ENCODE peak calls at places on chromosomes 16 and 17, in six cellular contexts. One of them, this sample, is unnamed.

GRCh38 chr17:68897557-68897956 is 57.6 kb downstream of the ABCA8 start:
- DNase-seq in psoas muscle: no peak
- DNase-seq in CD8-positive, alpha-beta memory T cell: no peak
- DNase-seq in astrocyte: no peak
- DNase-seq in CD8-positive, alpha-beta T cell: no peak
- DNase-seq in right lobe of liver: no peak
- DNase-seq in this sample: no peak

GRCh38 chr16:65548470-65548869 is 426.6 kb upstream of the CDH11 start:
- DNase-seq in right lobe of liver: no peak
- DNase-seq in astrocyte: peak; percentile 36
- DNase-seq in psoas muscle: no peak
- DNase-seq in CD8-positive, alpha-beta memory T cell: no peak
- DNase-seq in CD8-positive, alpha-beta T cell: no peak
- DNase-seq in this sample: no peak

GRCh38 chr16:70738083-70738977 is 52.5 kb upstream of the MTSS2 start:
- DNase-seq in CD8-positive, alpha-beta T cell: no peak
- DNase-seq in psoas muscle: peak; percentile 81
- DNase-seq in astrocyte: no peak
- DNase-seq in right lobe of liver: peak; percentile 89
- DNase-seq in CD8-positive, alpha-beta memory T cell: no peak
- DNase-seq in this sample: peak; percentile 88

GRCh38 chr16:80526418-80527061 is 14.3 kb upstream of the DYNLRB2 start:
- DNase-seq in CD8-positive, alpha-beta memory T cell: peak; percentile 42
- DNase-seq in right lobe of liver: no peak
- DNase-seq in CD8-positive, alpha-beta T cell: peak; percentile 10
- DNase-seq in psoas muscle: peak; percentile 30
- DNase-seq in astrocyte: peak; percentile 29
- DNase-seq in this sample: no peak

GRCh38 chr17:27384261-27384701 is 72.0 kb upstream of the KSR1 start:
- DNase-seq in CD8-positive, alpha-beta memory T cell: no peak
- DNase-seq in CD8-positive, alpha-beta T cell: no peak
- DNase-seq in right lobe of liver: peak; percentile 72
- DNase-seq in psoas muscle: peak; percentile 73
- DNase-seq in astrocyte: peak; percentile 96
- DNase-seq in this sample: peak; percentile 87

GRCh38 chr17:72683506-72684404 is 408.7 kb downstream of the SLC39A11 start:
- DNase-seq in CD8-positive, alpha-beta memory T cell: no peak
- DNase-seq in psoas muscle: peak; percentile 17
- DNase-seq in astrocyte: peak; percentile 95
- DNase-seq in CD8-positive, alpha-beta T cell: no peak
- DNase-seq in right lobe of liver: no peak
- DNase-seq in this sample: peak; percentile 31

GRCh38 chr16:89641719-89642187 is 15.8 kb downstream of the CHMP1A start:
- DNase-seq in psoas muscle: no peak
- DNase-seq in CD8-positive, alpha-beta T cell: no peak
- DNase-seq in right lobe of liver: no peak
- DNase-seq in CD8-positive, alpha-beta memory T cell: no peak
- DNase-seq in astrocyte: no peak
- DNase-seq in this sample: no peak

GRCh38 chr17:35773129-35773528 is 12.4 kb downstream of the C17orf50 start:
- DNase-seq in psoas muscle: no peak
- DNase-seq in astrocyte: no peak
- DNase-seq in CD8-positive, alpha-beta memory T cell: no peak
- DNase-seq in right lobe of liver: no peak
- DNase-seq in CD8-positive, alpha-beta T cell: no peak
- DNase-seq in this sample: no peak

GRCh38 chr16:3487521-3488410 is 7.5 kb downstream of the C16orf90 start:
- DNase-seq in psoas muscle: no peak
- DNase-seq in CD8-positive, alpha-beta T cell: no peak
- DNase-seq in astrocyte: no peak
- DNase-seq in CD8-positive, alpha-beta memory T cell: no peak
- DNase-seq in right lobe of liver: no peak
- DNase-seq in this sample: peak; percentile 42

GRCh38 chr17:79033046-79033616 is 9.2 kb downstream of the C1QTNF1 start:
- DNase-seq in astrocyte: no peak
- DNase-seq in CD8-positive, alpha-beta T cell: no peak
- DNase-seq in psoas muscle: no peak
- DNase-seq in CD8-positive, alpha-beta memory T cell: no peak
- DNase-seq in right lobe of liver: no peak
- DNase-seq in this sample: no peak

GRCh38 chr17:50052241-50052788 is 3.6 kb upstream of the ITGA3 start:
- DNase-seq in right lobe of liver: no peak
- DNase-seq in CD8-positive, alpha-beta T cell: no peak
- DNase-seq in psoas muscle: no peak
- DNase-seq in CD8-positive, alpha-beta memory T cell: no peak
- DNase-seq in astrocyte: no peak
- DNase-seq in this sample: no peak

GRCh38 chr16:50613281-50613991 is 65.2 kb downstream of the NKD1 start:
- DNase-seq in psoas muscle: no peak
- DNase-seq in astrocyte: no peak
- DNase-seq in right lobe of liver: no peak
- DNase-seq in CD8-positive, alpha-beta T cell: no peak
- DNase-seq in CD8-positive, alpha-beta memory T cell: no peak
- DNase-seq in this sample: no peak

GRCh38 chr16:52497067-52497816 is 49.7 kb downstream of the TOX3 start:
- DNase-seq in astrocyte: peak; percentile 32
- DNase-seq in right lobe of liver: no peak
- DNase-seq in CD8-positive, alpha-beta memory T cell: no peak
- DNase-seq in CD8-positive, alpha-beta T cell: no peak
- DNase-seq in psoas muscle: no peak
- DNase-seq in this sample: no peak

GRCh38 chr17:35630530-35631148 is 43.5 kb downstream of the AP2B1 start:
- DNase-seq in astrocyte: peak; percentile 83
- DNase-seq in CD8-positive, alpha-beta T cell: no peak
- DNase-seq in right lobe of liver: no peak
- DNase-seq in CD8-positive, alpha-beta memory T cell: no peak
- DNase-seq in psoas muscle: no peak
- DNase-seq in this sample: no peak

DNA sequence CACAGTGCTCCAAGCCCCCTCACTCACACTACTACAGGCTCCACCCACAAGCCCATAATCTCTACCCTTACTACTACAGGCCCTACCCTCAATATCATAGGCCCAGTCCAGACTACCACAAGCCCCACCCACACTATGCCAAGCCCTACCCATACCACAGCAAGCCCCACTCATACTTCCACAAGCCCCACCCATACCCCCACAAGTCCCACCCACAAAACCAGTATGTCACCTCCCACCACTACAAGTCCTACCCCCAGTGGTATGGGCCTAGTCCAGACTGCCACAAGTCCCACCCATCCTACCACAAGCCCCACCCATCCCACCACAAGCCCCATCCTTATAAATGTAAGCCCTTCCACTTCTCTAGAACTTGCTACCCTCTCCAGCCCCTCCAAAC is 13.8 kb downstream of the RIPOR1 start:
- DNase-seq in psoas muscle: no peak
- DNase-seq in CD8-positive, alpha-beta T cell: peak; percentile 63
- DNase-seq in right lobe of liver: peak; percentile 45
- DNase-seq in astrocyte: peak; percentile 66
- DNase-seq in CD8-positive, alpha-beta memory T cell: peak; percentile 76
- DNase-seq in this sample: peak; percentile 77
- H3K27ac ChIP-seq in psoas muscle: no peak overlapping the region
- H3K27ac ChIP-seq in CD8-positive, alpha-beta T cell: no peak overlapping the region
- H3K27ac ChIP-seq in right lobe of liver: no peak overlapping the region
- H3K27ac ChIP-seq in astrocyte: no peak overlapping the region
- H3K27ac ChIP-seq in CD8-positive, alpha-beta memory T cell: no peak overlapping the region
- H3K27ac ChIP-seq in this sample: no peak overlapping the region

GRCh38 chr17:55208078-55208812 is 56.5 kb upstream of the HLF start:
- DNase-seq in CD8-positive, alpha-beta memory T cell: no peak
- DNase-seq in right lobe of liver: no peak
- DNase-seq in CD8-positive, alpha-beta T cell: no peak
- DNase-seq in astrocyte: no peak
- DNase-seq in psoas muscle: no peak
- DNase-seq in this sample: no peak
- H3K4me1 ChIP-seq in CD8-positive, alpha-beta memory T cell: no peaks in the 10 kb centered on the region
- H3K4me1 ChIP-seq in right lobe of liver: no peaks in the 10 kb centered on the region
- H3K4me1 ChIP-seq in CD8-positive, alpha-beta T cell: no peaks in the 10 kb centered on the region
- H3K4me1 ChIP-seq in astrocyte: no peaks in the 10 kb centered on the region
- H3K4me1 ChIP-seq in psoas muscle: no peaks in the 10 kb centered on the region
- H3K4me1 ChIP-seq in this sample: no peaks in the 10 kb centered on the region

DNA sequence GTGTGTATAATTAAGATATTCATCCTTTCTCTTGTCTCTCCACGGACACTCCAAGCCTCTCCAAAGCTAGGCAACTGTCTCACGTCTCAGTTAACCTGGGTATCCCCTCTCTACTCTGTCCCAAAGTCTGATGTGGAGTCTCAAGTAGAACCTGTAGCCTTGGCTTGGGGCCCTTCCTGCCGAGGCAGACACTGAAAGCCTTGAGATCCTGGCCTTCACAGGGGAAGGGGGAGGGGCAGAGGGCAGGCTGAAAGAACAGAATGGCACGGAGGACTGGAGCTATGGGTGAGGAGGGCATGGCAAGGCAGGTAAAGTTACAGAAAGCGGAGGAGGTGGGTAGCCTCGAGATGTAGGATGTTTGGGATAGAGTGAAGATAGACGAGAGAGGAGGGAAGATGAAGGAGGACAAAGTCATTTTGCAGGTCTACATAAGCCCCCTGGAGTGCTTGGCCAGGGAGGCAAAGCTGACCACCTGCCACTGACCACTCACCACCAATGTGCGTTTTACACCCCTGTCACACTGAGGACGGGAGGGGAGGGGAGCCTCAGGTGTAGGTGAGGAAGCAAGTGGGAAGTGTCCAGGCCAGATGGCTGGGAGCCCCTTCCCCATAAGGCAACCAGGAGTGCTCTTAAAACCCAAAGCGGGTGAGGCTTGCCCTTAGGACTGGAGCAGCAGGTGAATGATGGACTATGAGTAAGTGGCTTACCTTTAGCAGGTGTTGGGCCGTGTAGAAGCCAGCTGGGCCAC is 1.3 kb downstream of the FDXR start:
- DNase-seq in psoas muscle: no peak
- DNase-seq in right lobe of liver: no peak
- DNase-seq in CD8-positive, alpha-beta memory T cell: no peak
- DNase-seq in CD8-positive, alpha-beta T cell: no peak
- DNase-seq in astrocyte: no peak
- DNase-seq in this sample: no peak
- H3K27ac ChIP-seq in psoas muscle: no peak overlapping the region
- H3K27ac ChIP-seq in right lobe of liver: no peak overlapping the region
- H3K27ac ChIP-seq in CD8-positive, alpha-beta memory T cell: peak overlapping the region; percentile 4
- H3K27ac ChIP-seq in CD8-positive, alpha-beta T cell: no peak overlapping the region
- H3K27ac ChIP-seq in astrocyte: no peak overlapping the region
- H3K27ac ChIP-seq in this sample: no peak overlapping the region

GRCh38 chr16:75304521-75305363 is 53.3 kb upstream of the BCAR1 start:
- DNase-seq in astrocyte: peak; percentile 96
- DNase-seq in CD8-positive, alpha-beta memory T cell: no peak
- DNase-seq in right lobe of liver: no peak
- DNase-seq in psoas muscle: peak; percentile 70
- DNase-seq in CD8-positive, alpha-beta T cell: no peak
- DNase-seq in this sample: peak; percentile 82
- H3K4me1 ChIP-seq in astrocyte: peaks cover 27% of the 10 kb centered on the region
- H3K4me1 ChIP-seq in CD8-positive, alpha-beta memory T cell: peaks cover 18% of the 10 kb centered on the region
- H3K4me1 ChIP-seq in right lobe of liver: no peaks in the 10 kb centered on the region
- H3K4me1 ChIP-seq in psoas muscle: peaks cover 25% of the 10 kb centered on the region
- H3K4me1 ChIP-seq in CD8-positive, alpha-beta T cell: peaks cover 17% of the 10 kb centered on the region
- H3K4me1 ChIP-seq in this sample: peaks cover 12% of the 10 kb centered on the region

DNA sequence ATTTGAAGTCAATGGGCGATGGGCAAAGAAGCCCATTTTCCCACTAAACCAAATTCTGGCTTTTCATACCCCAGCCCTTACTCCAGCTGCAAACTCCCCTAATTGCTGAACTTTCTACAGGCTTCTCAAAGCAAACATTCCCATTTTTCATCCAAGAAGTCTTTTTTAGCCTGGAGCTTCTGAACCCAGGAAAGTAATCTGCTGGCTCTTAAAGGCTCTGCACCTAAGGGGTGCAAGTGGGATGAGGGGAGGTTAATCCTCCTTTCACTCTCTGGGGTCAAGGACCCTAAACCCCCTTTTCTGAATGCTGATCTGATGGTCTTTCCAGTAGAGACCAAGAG is 2.4 kb downstream of the HOXB7 start:
- DNase-seq in right lobe of liver: no peak
- DNase-seq in CD8-positive, alpha-beta T cell: no peak
- DNase-seq in psoas muscle: no peak
- DNase-seq in CD8-positive, alpha-beta memory T cell: no peak
- DNase-seq in astrocyte: no peak
- DNase-seq in this sample: no peak
- H3K27ac ChIP-seq in right lobe of liver: no peak overlapping the region
- H3K27ac ChIP-seq in CD8-positive, alpha-beta T cell: no peak overlapping the region
- H3K27ac ChIP-seq in psoas muscle: no peak overlapping the region
- H3K27ac ChIP-seq in CD8-positive, alpha-beta memory T cell: no peak overlapping the region
- H3K27ac ChIP-seq in astrocyte: no peak overlapping the region
- H3K27ac ChIP-seq in this sample: no peak overlapping the region

This sample was measured in right cardiac atrium.